ENCODE peak calls at places on chromosomes 4 and X, in eight cellular contexts. R is NCI-H526; D is nephron progenitor cell; N is astrocyte; K is NCI-H1436; S is breast epithelium; P is activated CD4-positive, CD25-positive, alpha-beta regulatory T cell; G is stimulated activated CD4-positive, alpha-beta T cell treated with anti-CD3 and anti-CD28 coated beads, Interleukin-12 subunit alpha, Interleukin-12 subunit beta, amount 100 ng/mL, for 4 hours. O is an unnamed sample.

GRCh38 chrX:42143866-42144592 is 220.7 kb upstream of the CASK start:
- DNase-seq in R (no peak), D (peak; percentile 22), N (no peak), K (no peak), S (no peak), P (no peak), G (no peak), O (no peak)

GRCh38 chr4:4990857-4991540 is 28.3 kb downstream of the CYTL1 start:
- DNase-seq in R (no peak), D (no peak), N (peak; percentile 75), K (no peak), S (no peak), P (no peak), G (no peak), O (no peak)

GRCh38 chr4:23773884-23774636 is 115.8 kb downstream of the PPARGC1A start:
- DNase-seq in R (no peak), D (no peak), N (no peak), K (no peak), S (no peak), P (no peak), G (no peak), O (no peak)

GRCh38 chrX:20221902-20222301 is 44.8 kb downstream of the RPS6KA3 start:
- DNase-seq in R (no peak), D (no peak), N (no peak), K (no peak), S (no peak), P (no peak), G (no peak), O (no peak)

GRCh38 chr4:151604238-151604637 is 156.6 kb downstream of the GATB start:
- DNase-seq in R (no peak), D (no peak), N (no peak), K (peak; percentile 31), S (no peak), P (no peak), G (no peak), O (no peak)

GRCh38 chr4:164790249-164790648 is 36.3 kb downstream of the SMIM31 start:
- DNase-seq in R (no peak), D (no peak), N (no peak), K (no peak), S (no peak), P (no peak), G (no peak), O (no peak)

GRCh38 chr4:152956650-152957436 is 20.7 kb downstream of the FHDC1 start:
- DNase-seq in R (no peak), D (peak; percentile 53), N (peak; percentile 59), K (no peak), S (no peak), P (no peak), G (no peak), O (no peak)

GRCh38 chr4:11367371-11367770 is 61.3 kb downstream of the HS3ST1 start:
- DNase-seq in R (no peak), D (no peak), N (peak; percentile 35), K (no peak), S (no peak), P (no peak), G (no peak), O (no peak)

GRCh38 chr4:55069248-55069647 is 56.1 kb downstream of the KDR start:
- DNase-seq in R (no peak), D (no peak), N (peak; percentile 27), K (no peak), S (no peak), P (no peak), G (no peak), O (no peak)

GRCh38 chrX:75086731-75087195 is 69.3 kb downstream of the ABCB7 start:
- DNase-seq in R (no peak), D (no peak), N (no peak), K (no peak), S (no peak), P (no peak), G (no peak), O (no peak)

GRCh38 chr4:4308800-4309441 is 18.9 kb downstream of the ZBTB49 start:
- DNase-seq in R (no peak), D (no peak), N (peak; percentile 68), K (no peak), S (no peak), P (no peak), G (no peak), O (no peak)

GRCh38 chrX:110374544-110374943 is 15.9 kb downstream of the RTL9 start:
- DNase-seq in R (no peak), D (no peak), N (no peak), K (no peak), S (no peak), P (no peak), G (no peak), O (no peak)

GRCh38 chr4:151991001-151991883 is 230.4 kb upstream of the GATB start:
- DNase-seq in R (no peak), D (no peak), N (no peak), K (no peak), S (no peak), P (no peak), G (no peak), O (no peak)

O was measured in stimulated activated naive CD4-positive, alpha-beta T cell treated with Interleukin-2 at 50 U/mL for 16 hours.